ENCODE peak calls at places on chromosomes 3 and 15, in ten cellular contexts. N, T, X, Y, P, M, K, U, I and C are unnamed samples.

GRCh38 chr3:65888980-65889706 is 149.6 kb downstream of the MAGI1 start:
- DNase-seq in U (no peak), Y (no peak), K (no peak), X (no peak), P (peak), I (no peak), M (peak), T (no peak), N (no peak), C (no peak)

GRCh38 chr3:84965141-84965540 is 6.4 kb downstream of the CADM2 start:
- DNase-seq in N (no peak), I (no peak), T (no peak), K (no peak), M (no peak), X (peak), Y (no peak), U (peak), P (no peak), C (no peak)

GRCh38 chr15:59300618-59301139 is 72.0 kb downstream of the MYO1E start:
- DNase-seq in N (peak), K (no peak), Y (no peak), P (no peak), X (no peak), I (peak), M (no peak), T (no peak), U (no peak), C (no peak)

GRCh38 chr3:62875103-62876002 is at the start of gene CADPS:
- DNase-seq in X (peak), N (no peak), T (no peak), Y (no peak), P (no peak), I (no peak), K (no peak), U (peak), M (no peak), C (no peak)

GRCh38 chr3:10556312-10556711 is 50.9 kb upstream of the ATP2B2 start:
- DNase-seq in K (peak), Y (peak), P (no peak), X (no peak), M (no peak), N (no peak), I (peak), U (peak), T (peak), C (no peak)

GRCh38 chr3:112635674-112636073 is 5.3 kb downstream of the CCDC80 start:
- DNase-seq in N (no peak), T (no peak), I (no peak), Y (no peak), U (no peak), K (no peak), M (peak), P (peak), X (no peak), C (no peak)

GRCh38 chr3:132008841-132009638 is 25.8 kb downstream of the CPNE4 start:
- DNase-seq in U (no peak), X (no peak), N (no peak), Y (no peak), K (no peak), I (no peak), P (no peak), T (no peak), M (no peak), C (no peak)

GRCh38 chr3:195059471-195060216 is 211.3 kb downstream of the XXYLT1 start:
- DNase-seq in T (no peak), N (no peak), U (no peak), M (no peak), X (no peak), Y (no peak), P (no peak), I (peak), K (no peak), C (no peak)

GRCh38 chr15:75706682-75706954 is 6.0 kb downstream of the CSPG4 start:
- DNase-seq in P (no peak), Y (no peak), K (no peak), T (no peak), M (peak), X (no peak), N (no peak), U (no peak), I (no peak), C (no peak)

GRCh38 chr3:148360046-148360445 is 337.7 kb upstream of the AGTR1 start:
- DNase-seq in X (no peak), Y (no peak), P (peak), N (no peak), K (no peak), M (peak), I (no peak), T (no peak), U (no peak), C (no peak)

GRCh38 chr15:43518073-43518761 is 809 bp downstream of the MAP1A start:
- DNase-seq in U (peak), I (no peak), X (peak), Y (no peak), K (peak), T (no peak), M (no peak), N (no peak), P (no peak), C (no peak)

GRCh38 chr3:139309880-139310279 is 33.9 kb upstream of the MRPS22 start:
- DNase-seq in T (no peak), M (no peak), P (no peak), Y (no peak), K (no peak), X (no peak), I (no peak), U (no peak), N (no peak), C (no peak)

GRCh38 chr3:114408763-114409162 is 114.9 kb downstream of the TIGIT start:
- DNase-seq in I (no peak), X (peak), Y (no peak), K (no peak), P (no peak), T (no peak), M (no peak), N (no peak), U (no peak), C (no peak)

GRCh38 chr15:68223171-68223570 is 6.4 kb downstream of the CLN6 start:
- DNase-seq in N (no peak), U (no peak), Y (no peak), K (no peak), I (peak), M (no peak), X (no peak), P (no peak), T (peak), C (no peak)

GRCh38 chr3:135311699-135312098 is 516.6 kb downstream of the EPHB1 start:
- DNase-seq in Y (no peak), P (no peak), K (no peak), X (no peak), N (no peak), M (no peak), T (no peak), U (no peak), I (no peak), C (no peak)

GRCh38 chr3:10389341-10389740 is 68.4 kb upstream of the SEC13 start:
- DNase-seq in M (no peak), T (no peak), I (no peak), N (no peak), P (no peak), U (no peak), Y (no peak), X (no peak), K (no peak), C (no peak)

GRCh38 chr15:70447927-70448698 is 315.2 kb downstream of the UACA start:
- DNase-seq in N (peak), X (no peak), Y (no peak), P (no peak), I (peak), T (no peak), K (no peak), M (no peak), U (no peak), C (peak)

GRCh38 chr3:42600111-42600957 is at the start of gene NKTR:
- DNase-seq in U (peak), K (peak), I (peak), N (peak), Y (peak), T (peak), X (peak), M (peak), P (peak), C (peak)

GRCh38 chr15:77094397-77095030 is 23.6 kb upstream of the TSPAN3 start:
- DNase-seq in X (peak), T (no peak), M (no peak), U (peak), K (no peak), Y (no peak), I (no peak), N (no peak), P (no peak), C (no peak)

GRCh38 chr3:4601926-4602325 is 108.8 kb downstream of the ITPR1 start:
- DNase-seq in U (no peak), K (no peak), X (no peak), T (no peak), I (no peak), N (no peak), M (no peak), P (no peak), Y (no peak), C (no peak)

GRCh38 chr15:63791236-63791635 is 42.5 kb downstream of the HERC1 start:
- DNase-seq in T (no peak), X (no peak), Y (no peak), M (no peak), N (no peak), U (no peak), K (no peak), I (no peak), P (peak), C (no peak)

GRCh38 chr15:99306694-99307338 is 55.5 kb downstream of the LRRC28 start:
- DNase-seq in M (no peak), X (peak), K (no peak), T (no peak), Y (peak), P (no peak), N (no peak), I (no peak), U (no peak), C (no peak)

GRCh38 chr15:59367022-59367451 is 5.6 kb downstream of the MYO1E start:
- DNase-seq in N (no peak), T (no peak), M (no peak), Y (no peak), P (no peak), X (no peak), K (no peak), U (no peak), I (no peak), C (no peak)

GRCh38 chr15:41637086-41637485 is 23.1 kb upstream of the MGA start:
- DNase-seq in I (no peak), P (no peak), Y (no peak), X (no peak), T (no peak), U (no peak), M (no peak), N (no peak), K (no peak), C (no peak)

GRCh38 chr15:79092382-79092781 is 1.8 kb upstream of the RASGRF1 start:
- DNase-seq in K (peak), N (no peak), I (no peak), Y (no peak), T (no peak), X (no peak), P (no peak), M (no peak), U (peak), C (no peak)

GRCh38 chr3:38645601-38646000 is 3.9 kb downstream of the SCN5A start:
- DNase-seq in M (no peak), N (no peak), T (no peak), I (no peak), Y (peak), P (no peak), K (peak), X (no peak), U (no peak), C (peak)

GRCh38 chr3:22045882-22046281 is 294.9 kb upstream of the ZNF385D start:
- DNase-seq in Y (no peak), U (no peak), T (no peak), M (no peak), N (no peak), P (no peak), I (no peak), X (no peak), K (no peak), C (no peak)

GRCh38 chr15:39623550-39623931 is 42.7 kb downstream of the THBS1 start:
- DNase-seq in I (no peak), T (no peak), P (no peak), Y (no peak), M (no peak), X (no peak), N (no peak), U (no peak), K (no peak), C (no peak)

GRCh38 chr3:21484323-21485154 is 266.5 kb downstream of the ZNF385D start:
- DNase-seq in I (no peak), X (peak), P (peak), K (no peak), T (no peak), Y (peak), M (peak), N (peak), U (peak), C (no peak)

GRCh38 chr3:140719841-140720240 is 42.0 kb downstream of the TRIM42 start:
- DNase-seq in U (no peak), K (no peak), T (no peak), P (no peak), M (no peak), Y (no peak), X (no peak), I (no peak), N (no peak), C (no peak)

GRCh38 chr3:56754753-56755365 is 46.9 kb downstream of the ARHGEF3 start:
- DNase-seq in M (no peak), N (no peak), T (no peak), U (no peak), X (no peak), Y (no peak), K (no peak), P (no peak), I (no peak), C (peak)

GRCh38 chr3:72663429-72663828 is 184.8 kb downstream of the SHQ1 start:
- DNase-seq in N (no peak), X (no peak), I (no peak), K (no peak), T (no peak), U (no peak), Y (no peak), P (no peak), M (no peak), C (no peak)

GRCh38 chr15:39585394-39585841 is 4.5 kb downstream of the THBS1 start:
- DNase-seq in T (no peak), N (no peak), I (no peak), P (no peak), X (no peak), M (no peak), K (no peak), U (no peak), Y (no peak), C (no peak)

GRCh38 chr3:127889976-127890650 is 24.9 kb upstream of the KBTBD12 start:
- DNase-seq in T (no peak), P (no peak), X (no peak), K (no peak), U (no peak), I (no peak), N (no peak), M (no peak), Y (no peak), C (no peak)

GRCh38 chr3:127886276-127886862 is 28.7 kb upstream of the KBTBD12 start:
- DNase-seq in T (no peak), I (no peak), Y (no peak), K (no peak), M (no peak), N (no peak), X (no peak), U (no peak), P (no peak), C (no peak)

GRCh38 chr3:127888564-127889107 is 26.4 kb upstream of the KBTBD12 start:
- DNase-seq in U (no peak), M (no peak), X (no peak), T (no peak), P (no peak), N (peak), I (no peak), Y (no peak), K (no peak), C (no peak)

GRCh38 chr3:127887321-127887720 is 27.7 kb upstream of the KBTBD12 start:
- DNase-seq in N (no peak), K (no peak), Y (no peak), M (peak), U (no peak), X (no peak), I (no peak), P (no peak), T (no peak), C (no peak)

GRCh38 chr3:127889461-127889863 is 25.6 kb upstream of the KBTBD12 start:
- DNase-seq in P (no peak), I (no peak), U (no peak), M (peak), T (no peak), Y (no peak), X (no peak), K (no peak), N (no peak), C (no peak)
- H3K27ac ChIP-seq in P (no peak), I (peak), U (no peak), M (peak), T (peak), Y (no peak), X (no peak), K (no peak), N (no peak), C (no peak)

DNA sequence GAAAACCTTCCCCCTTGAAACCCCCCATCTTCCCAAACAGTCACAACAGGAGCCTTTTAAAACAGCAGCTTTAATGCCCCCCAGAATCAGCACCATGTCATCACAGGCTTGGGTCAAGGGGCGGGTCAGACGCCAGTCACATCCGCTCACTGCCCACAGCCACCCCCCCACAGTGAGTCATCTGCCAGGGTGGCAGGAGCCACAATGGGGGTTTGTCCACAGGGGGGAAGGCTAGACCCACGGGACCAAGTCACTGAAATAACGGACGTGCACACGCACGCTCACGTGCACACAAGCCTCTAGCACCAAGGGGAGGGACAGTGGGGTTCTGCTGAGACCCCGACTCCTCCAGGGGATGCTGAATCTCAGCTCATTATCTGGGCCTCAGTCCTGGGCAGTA is 441 bp upstream of the UCN2 start:
- DNase-seq in U (no peak), X (no peak), Y (no peak), I (no peak), M (peak), N (peak), P (no peak), K (no peak), T (no peak), C (no peak)
- TF ChIP-seq CTCF in U (no peak), X (no peak), Y (no peak), I (no peak), M (no peak), N (no peak), P (no peak), K (no peak), T (no peak), C (no peak)

GRCh38 chr15:71761649-71762048 is 48.7 kb upstream of the NR2E3 start:
- DNase-seq in N (no peak), T (no peak), K (no peak), Y (peak), P (peak), X (no peak), U (no peak), I (peak), M (peak), C (no peak)
- H3K27ac ChIP-seq in N (no peak), T (no peak), K (no peak), Y (peak), P (no peak), X (no peak), U (no peak), I (peak), M (peak), C (no peak)

DNA sequence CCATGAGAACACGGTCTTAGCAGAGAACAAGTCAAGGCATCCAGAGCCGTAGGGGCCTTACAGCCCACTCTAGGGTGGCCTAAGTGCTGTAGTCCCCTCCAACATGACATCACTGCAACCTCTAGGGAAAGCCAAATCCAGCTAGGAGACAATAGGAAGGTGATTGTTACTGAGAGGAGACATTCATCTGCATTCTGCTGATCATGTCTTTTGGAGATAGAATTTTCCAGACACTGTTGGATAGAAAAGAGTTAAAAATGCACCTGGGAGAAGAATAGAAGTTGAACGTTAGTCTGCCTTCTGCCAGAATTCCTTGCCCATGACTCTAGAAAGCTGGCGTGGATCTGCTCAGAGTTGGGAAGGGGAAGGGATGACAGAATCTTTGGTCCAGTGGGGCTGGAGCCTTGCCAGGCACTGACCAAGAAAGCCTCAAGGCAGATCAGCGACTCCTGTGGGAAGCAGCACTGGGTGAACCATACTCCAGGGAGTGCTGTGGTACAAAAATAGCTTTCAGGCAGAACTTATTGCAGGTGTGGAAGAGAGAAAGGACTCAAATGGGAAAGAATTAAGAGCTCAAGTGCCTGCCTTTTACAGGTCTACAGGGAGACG is 44.8 kb upstream of the RAF1 start:
- DNase-seq in X (no peak), T (no peak), K (peak), U (no peak), N (peak), I (peak), Y (no peak), M (peak), P (peak), C (no peak)
- TF ChIP-seq CTCF in X (no peak), T (no peak), K (no peak), U (no peak), N (peak), I (peak), Y (no peak), M (peak), P (peak), C (no peak)

GRCh38 chr3:153215497-153215896 is 53.5 kb downstream of the RAP2B start:
- DNase-seq in Y (no peak), P (no peak), N (no peak), K (no peak), X (no peak), M (no peak), I (no peak), U (no peak), T (no peak), C (no peak)

GRCh38 chr3:153210660-153211059 is 48.6 kb downstream of the RAP2B start:
- DNase-seq in N (no peak), Y (no peak), I (no peak), U (no peak), M (no peak), K (no peak), P (no peak), X (peak), T (no peak), C (no peak)

GRCh38 chr3:153210116-153210515 is 48.1 kb downstream of the RAP2B start:
- DNase-seq in X (peak), T (no peak), P (no peak), K (no peak), N (no peak), Y (no peak), U (no peak), M (no peak), I (no peak), C (no peak)

GRCh38 chr3:153209596-153209995 is 47.6 kb downstream of the RAP2B start:
- DNase-seq in T (no peak), Y (peak), U (peak), N (peak), K (no peak), M (peak), X (peak), P (no peak), I (peak), C (peak)
- H3K27ac ChIP-seq in T (no peak), Y (no peak), U (no peak), N (no peak), K (no peak), M (peak), X (no peak), P (no peak), I (peak), C (peak)

GRCh38 chr3:160686955-160687535 is 10.1 kb downstream of the ARL14 start:
- DNase-seq in I (no peak), X (no peak), N (no peak), M (no peak), U (no peak), Y (no peak), T (no peak), P (no peak), K (no peak), C (no peak)
- TF ChIP-seq CTCF in I (peak), X (peak), N (peak), M (no peak), U (peak), Y (peak), T (no peak), P (peak), K (no peak), C (peak)

GRCh38 chr3:40116478-40117162 is 192.9 kb upstream of the EIF1B start:
- DNase-seq in U (no peak), P (no peak), N (no peak), M (peak), T (no peak), Y (no peak), K (no peak), I (no peak), X (no peak), C (no peak)
- H3K27ac ChIP-seq in U (no peak), P (no peak), N (no peak), M (peak), T (no peak), Y (no peak), K (no peak), I (peak), X (no peak), C (no peak)